ENCODE peak calls at places on chromosomes 1 and 21, in ten cellular contexts. K is body of pancreas; D is astrocyte of the spinal cord; Q is CD8-positive, alpha-beta memory T cell; G is A549; J is HFF-Myc; W is GM12865; I is NT2/D1; L is lower lobe of right lung; X is MG63. U is an unnamed sample.

GRCh38 chr1:175906370-175906769 is 163.0 kb upstream of the TNR start:
- DNase-seq in X (no peak), Q (no peak), L (no peak), J (no peak), D (no peak), I (no peak), K (no peak), G (no peak), W (no peak), U (no peak)

GRCh38 chr1:94039514-94039870 is 81.5 kb downstream of the ABCA4 start:
- DNase-seq in K (peak; percentile 68), G (peak; percentile 69), I (peak; percentile 88), W (peak; percentile 70), Q (peak; percentile 47), X (peak; percentile 57), J (no peak), L (peak; percentile 76), D (peak; percentile 74), U (peak; percentile 59)

GRCh38 chr1:66652556-66652955 is 99.7 kb upstream of the DYNLT5 start:
- DNase-seq in Q (no peak), X (no peak), J (no peak), K (no peak), W (no peak), D (peak; percentile 59), I (peak; percentile 32), G (no peak), L (no peak), U (no peak)

GRCh38 chr1:15507278-15507677 is 16.7 kb downstream of the CASP9 start:
- DNase-seq in I (no peak), W (no peak), J (no peak), Q (no peak), L (no peak), X (no peak), K (peak; percentile 57), D (no peak), G (no peak), U (no peak)

GRCh38 chr1:243325305-243325890 is 69.6 kb downstream of the SDCCAG8 start:
- DNase-seq in W (peak; percentile 66), K (peak; percentile 16), J (peak; percentile 42), L (no peak), X (no peak), D (peak; percentile 71), G (peak; percentile 64), I (peak; percentile 70), Q (no peak), U (peak; percentile 62)

GRCh38 chr21:42678118-42678430 is 24.7 kb downstream of the PDE9A start:
- DNase-seq in J (no peak), I (no peak), D (no peak), G (no peak), X (no peak), K (no peak), W (no peak), Q (no peak), L (no peak), U (no peak)

GRCh38 chr1:234676103-234676594 is 66.2 kb upstream of the IRF2BP2 start:
- DNase-seq in W (peak; percentile 59), I (peak; percentile 82), K (peak; percentile 80), X (peak; percentile 85), D (peak; percentile 69), G (peak; percentile 65), J (no peak), L (peak; percentile 86), Q (peak; percentile 25), U (peak; percentile 57)

GRCh38 chr1:111225717-111226400 is 1.7 kb upstream of the CHI3L2 start:
- DNase-seq in G (no peak), D (peak; percentile 47), W (peak; percentile 79), J (no peak), K (no peak), X (no peak), L (no peak), I (no peak), Q (no peak), U (no peak)

GRCh38 chr1:43348343-43348808 is 10.4 kb upstream of the CDC20 start:
- DNase-seq in D (no peak), L (no peak), K (no peak), X (no peak), Q (no peak), W (no peak), I (no peak), G (no peak), J (no peak), U (peak; percentile 37)

GRCh38 chr1:43348809-43349593 is 9.8 kb upstream of the CDC20 start:
- DNase-seq in Q (peak; percentile 69), I (peak; percentile 93), K (peak; percentile 96), J (no peak), G (peak; percentile 89), X (peak; percentile 46), W (peak; percentile 93), L (peak; percentile 94), D (peak; percentile 56), U (peak; percentile 67)

GRCh38 chr1:43350976-43351375 is 7.8 kb upstream of the CDC20 start:
- DNase-seq in I (no peak), Q (no peak), X (no peak), G (no peak), L (no peak), K (no peak), W (no peak), J (no peak), D (no peak), U (no peak)

GRCh38 chr1:43351421-43352350 is 7.1 kb upstream of the CDC20 start:
- DNase-seq in K (no peak), J (no peak), I (no peak), D (no peak), Q (no peak), L (no peak), G (no peak), W (no peak), X (no peak), U (no peak)

DNA sequence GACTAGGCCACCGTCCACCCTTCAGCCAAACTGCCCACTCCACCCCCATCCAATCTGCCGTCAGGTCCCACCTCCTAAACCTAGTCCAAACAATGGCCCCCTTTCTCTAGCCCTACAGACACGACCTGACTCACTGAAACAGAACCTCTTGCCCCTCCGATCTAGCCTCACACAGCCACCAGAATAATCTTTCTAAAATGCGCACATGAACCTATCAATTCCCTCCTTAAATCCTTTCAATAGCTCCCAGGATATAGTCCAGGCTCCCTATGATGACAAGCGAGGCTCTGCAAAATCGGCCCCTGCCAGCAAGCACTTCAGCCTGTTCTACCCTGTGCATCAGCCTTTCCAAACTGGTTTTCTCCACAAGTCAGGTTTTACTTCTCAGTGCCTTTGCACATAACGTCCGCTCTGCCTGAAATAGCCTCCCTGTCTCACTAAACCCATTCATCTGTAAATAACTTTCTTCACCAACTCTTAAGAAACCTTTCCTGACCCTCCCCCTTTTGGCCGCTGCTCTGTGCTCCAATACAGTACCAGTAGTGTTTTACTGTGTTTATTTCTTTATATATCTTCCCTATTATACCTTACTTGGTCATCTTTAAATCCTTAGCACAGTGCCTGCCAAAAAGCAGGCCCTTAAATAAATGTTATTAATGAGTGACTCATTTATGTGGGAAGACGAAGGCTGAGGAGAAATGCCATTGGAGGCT is 9.0 kb upstream of the CDC20 start:
- DNase-seq in D (peak; percentile 85), K (no peak), G (no peak), X (peak; percentile 77), J (peak; percentile 46), I (no peak), W (peak; percentile 63), L (no peak), Q (no peak), U (peak; percentile 41)
- H3K4me3 ChIP-seq in D (peak overlapping the region; percentile 47), K (no peak overlapping the region), G (peak overlapping the region; percentile 70), X (no peak overlapping the region), J (peak overlapping the region; percentile 41), I (peak overlapping the region; percentile 74), W (peak overlapping the region; percentile 79), L (peak overlapping the region; percentile 62), Q (peak overlapping the region; percentile 29), U (peak overlapping the region; percentile 71)

DNA sequence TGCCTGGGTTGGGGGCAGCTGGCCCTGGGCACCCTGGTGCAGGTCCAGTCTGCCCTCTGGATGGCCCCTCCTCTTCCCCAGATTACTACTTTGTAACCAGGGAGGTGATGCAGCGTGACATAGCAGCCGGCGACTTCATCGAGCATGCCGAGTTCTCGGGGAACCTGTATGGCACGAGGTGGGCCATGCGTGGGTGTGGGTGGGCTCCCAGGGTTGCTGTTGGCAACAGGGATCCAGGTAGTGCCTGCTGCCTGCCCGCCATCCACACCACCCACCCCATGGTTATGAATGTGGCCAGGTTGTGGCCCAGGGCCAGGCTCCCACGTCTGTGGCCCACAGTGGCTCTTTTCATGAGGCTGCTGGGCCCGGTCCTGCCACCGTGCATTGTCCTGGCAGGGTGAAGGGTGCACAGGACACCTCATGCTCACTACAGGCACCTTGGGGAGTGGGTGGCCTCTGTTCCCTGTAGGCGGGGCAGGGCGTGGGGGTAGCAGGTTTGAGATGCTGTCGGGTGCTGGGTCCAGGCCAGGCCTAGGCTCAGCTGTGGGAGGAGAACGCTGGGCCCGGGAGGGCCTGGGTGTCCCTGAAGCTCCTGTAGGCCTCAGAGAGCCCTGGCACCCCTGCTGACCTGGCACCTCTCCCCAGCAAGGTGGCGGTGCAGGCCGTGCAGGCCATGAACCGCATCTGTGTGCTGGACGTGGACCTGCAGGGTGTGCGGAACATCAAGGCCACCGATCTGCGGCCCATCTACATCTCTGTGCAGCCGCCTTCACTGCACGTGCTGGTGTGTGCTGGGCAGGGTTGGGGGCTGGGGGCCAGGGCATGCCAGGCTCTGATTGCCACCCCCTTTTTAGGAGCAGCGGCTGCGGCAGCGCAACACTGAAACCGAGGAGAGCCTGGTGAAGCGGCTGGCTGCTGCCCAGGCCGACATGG is 2.7 kb upstream of the GJC2 start:
- DNase-seq in G (no peak), D (no peak), J (no peak), W (no peak), K (no peak), X (no peak), I (no peak), Q (no peak), L (no peak), U (no peak)
- H3K4me3 ChIP-seq in G (no peak overlapping the region), D (no peak overlapping the region), J (no peak overlapping the region), W (no peak overlapping the region), K (no peak overlapping the region), X (no peak overlapping the region), I (no peak overlapping the region), Q (no peak overlapping the region), L (no peak overlapping the region), U (no peak overlapping the region)

DNA sequence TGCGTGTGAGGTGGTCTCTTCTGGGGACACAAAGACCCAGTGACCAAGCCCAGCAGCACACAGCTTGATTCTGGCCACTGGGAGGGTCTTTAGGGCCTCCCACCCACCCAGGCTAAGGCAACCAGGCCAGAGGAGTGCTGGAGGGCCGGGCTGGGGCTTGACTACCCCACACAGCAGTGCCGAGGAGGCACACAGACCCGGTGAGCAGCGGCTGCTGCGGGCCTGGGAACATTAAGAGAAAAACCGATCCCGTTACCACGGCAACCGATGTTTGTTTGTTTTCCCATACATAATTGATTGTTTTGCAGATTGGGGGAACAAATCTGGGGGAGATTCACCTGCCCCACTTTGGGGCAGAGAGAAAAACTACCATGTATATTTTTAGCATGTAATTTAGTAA is 35.5 kb downstream of the CHD5 start:
- DNase-seq in W (no peak), J (no peak), D (no peak), X (no peak), L (no peak), G (no peak), K (no peak), I (no peak), Q (no peak), U (no peak)
- H3K4me3 ChIP-seq in W (no peak overlapping the region), J (no peak overlapping the region), D (no peak overlapping the region), X (no peak overlapping the region), L (no peak overlapping the region), G (no peak overlapping the region), K (no peak overlapping the region), I (no peak overlapping the region), Q (no peak overlapping the region), U (no peak overlapping the region)

DNA sequence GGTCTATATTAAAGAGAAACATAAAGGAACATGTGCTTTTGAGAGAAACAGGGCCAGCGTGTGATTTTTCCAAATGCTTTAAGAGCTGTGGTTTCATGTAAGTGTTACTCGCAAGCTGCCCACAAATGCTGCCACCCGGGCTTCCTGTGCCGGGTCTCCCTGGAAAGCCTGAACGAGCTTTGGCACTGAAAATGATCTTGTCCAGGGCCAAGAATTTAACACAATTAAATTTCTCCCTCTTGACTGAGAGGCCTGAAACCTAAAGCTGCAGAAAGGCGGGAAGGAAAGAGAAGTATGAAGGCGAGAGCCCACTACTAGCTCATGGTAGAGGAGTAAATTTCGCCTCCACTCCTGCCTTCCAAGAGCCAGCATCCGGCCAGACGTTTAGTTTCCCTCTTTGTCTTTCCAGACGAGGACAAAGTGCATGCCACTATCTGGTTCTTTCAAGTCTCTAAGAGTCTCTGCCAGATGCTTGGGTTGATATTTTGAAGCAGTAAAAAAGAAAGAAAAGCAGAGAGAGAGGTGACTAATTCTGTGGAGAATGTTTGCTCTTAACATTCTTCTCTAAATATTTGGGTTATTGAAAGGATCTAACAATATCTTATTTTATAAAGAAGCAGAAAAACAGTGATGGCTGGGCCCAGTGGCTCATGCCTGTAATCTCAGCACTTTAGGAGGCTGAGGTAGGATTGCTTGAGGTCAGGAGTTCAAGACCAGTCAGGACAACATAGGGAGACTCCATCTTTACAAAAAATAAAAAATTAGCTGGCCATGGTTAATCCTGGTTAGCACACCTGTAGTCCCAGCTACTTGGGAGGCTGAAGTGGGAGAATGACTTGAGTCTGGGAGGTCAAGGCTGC is 100.0 kb upstream of the HNRNPU start:
- DNase-seq in I (no peak), G (peak; percentile 79), L (no peak), X (peak; percentile 71), D (peak; percentile 85), J (peak; percentile 59), Q (no peak), K (peak; percentile 19), W (no peak), U (peak; percentile 16)
- H3K4me3 ChIP-seq in I (no peak overlapping the region), G (no peak overlapping the region), L (peak overlapping the region; percentile 0), X (no peak overlapping the region), D (no peak overlapping the region), J (peak overlapping the region; percentile 6), Q (no peak overlapping the region), K (no peak overlapping the region), W (no peak overlapping the region), U (no peak overlapping the region)

U was measured in bronchial epithelial cell.